ENCODE peak calls at places on chromosomes 3 and 15, in five cellular contexts. One of them, this sample, is unnamed.

GRCh38 chr3:10505050-10505790 is at the start of gene ATP2B2:
- DNase-seq in trophoblast cell: no peak
- DNase-seq in H9: peak; percentile 61
- DNase-seq in neuronal stem cell: peak; percentile 24
- DNase-seq in IMR-90: no peak
- DNase-seq in this sample: peak; percentile 21

GRCh38 chr3:77601853-77602440 is 562.0 kb downstream of the ROBO2 start:
- DNase-seq in IMR-90: no peak
- DNase-seq in neuronal stem cell: no peak
- DNase-seq in trophoblast cell: no peak
- DNase-seq in H9: no peak
- DNase-seq in this sample: no peak

GRCh38 chr3:111903067-111903511 is 44.0 kb downstream of the PHLDB2 start:
- DNase-seq in trophoblast cell: peak; percentile 67
- DNase-seq in H9: no peak
- DNase-seq in neuronal stem cell: no peak
- DNase-seq in IMR-90: peak; percentile 84
- DNase-seq in this sample: peak; percentile 90

GRCh38 chr3:28667646-28668376 is 319.2 kb upstream of the AZI2 start:
- DNase-seq in trophoblast cell: peak; percentile 83
- DNase-seq in neuronal stem cell: peak; percentile 76
- DNase-seq in H9: peak; percentile 80
- DNase-seq in IMR-90: peak; percentile 52
- DNase-seq in this sample: peak; percentile 89

GRCh38 chr3:4804161-4805058 is 174.8 kb upstream of the BHLHE40 start:
- DNase-seq in trophoblast cell: no peak
- DNase-seq in neuronal stem cell: no peak
- DNase-seq in H9: no peak
- DNase-seq in IMR-90: no peak
- DNase-seq in this sample: no peak

GRCh38 chr15:75966073-75966472 is 46.2 kb downstream of the NRG4 start:
- DNase-seq in trophoblast cell: peak; percentile 83
- DNase-seq in IMR-90: peak; percentile 84
- DNase-seq in H9: no peak
- DNase-seq in neuronal stem cell: no peak
- DNase-seq in this sample: no peak

GRCh38 chr15:22979069-22979698 is 984 bp downstream of the CYFIP1 start:
- DNase-seq in IMR-90: peak; percentile 42
- DNase-seq in trophoblast cell: peak; percentile 73
- DNase-seq in H9: peak; percentile 58
- DNase-seq in neuronal stem cell: peak; percentile 38
- DNase-seq in this sample: peak; percentile 55

GRCh38 chr3:52233108-52233591 is 5.8 kb downstream of the TWF2 start:
- DNase-seq in neuronal stem cell: no peak
- DNase-seq in trophoblast cell: no peak
- DNase-seq in H9: no peak
- DNase-seq in IMR-90: no peak
- DNase-seq in this sample: no peak

GRCh38 chr15:55588070-55588817 is at the start of gene PYGO1:
- DNase-seq in neuronal stem cell: peak; percentile 71
- DNase-seq in trophoblast cell: peak; percentile 65
- DNase-seq in IMR-90: peak; percentile 62
- DNase-seq in H9: peak; percentile 62
- DNase-seq in this sample: peak; percentile 85

GRCh38 chr3:120604382-120604781 is 8.2 kb downstream of the NDUFB4 start:
- DNase-seq in H9: no peak
- DNase-seq in IMR-90: no peak
- DNase-seq in trophoblast cell: no peak
- DNase-seq in neuronal stem cell: no peak
- DNase-seq in this sample: no peak

GRCh38 chr3:130395916-130396315 is 50.4 kb downstream of the COL6A5 start:
- DNase-seq in H9: peak; percentile 64
- DNase-seq in trophoblast cell: peak; percentile 95
- DNase-seq in neuronal stem cell: no peak
- DNase-seq in IMR-90: peak; percentile 30
- DNase-seq in this sample: peak; percentile 97

GRCh38 chr3:61966200-61966599 is 404.8 kb downstream of the PTPRG start:
- DNase-seq in IMR-90: peak; percentile 4
- DNase-seq in trophoblast cell: peak; percentile 96
- DNase-seq in neuronal stem cell: no peak
- DNase-seq in H9: no peak
- DNase-seq in this sample: peak; percentile 95

GRCh38 chr15:52569244-52569585 is 385 bp upstream of the ARPP19 start:
- DNase-seq in trophoblast cell: no peak
- DNase-seq in H9: no peak
- DNase-seq in neuronal stem cell: no peak
- DNase-seq in IMR-90: no peak
- DNase-seq in this sample: no peak

GRCh38 chr15:101561584-101561906 is 72.0 kb upstream of the PCSK6 start:
- DNase-seq in trophoblast cell: no peak
- DNase-seq in H9: no peak
- DNase-seq in IMR-90: no peak
- DNase-seq in neuronal stem cell: no peak
- DNase-seq in this sample: no peak

GRCh38 chr3:182621435-182622240 is 171.7 kb upstream of the ATP11B start:
- DNase-seq in H9: no peak
- DNase-seq in IMR-90: no peak
- DNase-seq in trophoblast cell: no peak
- DNase-seq in neuronal stem cell: no peak
- DNase-seq in this sample: no peak

GRCh38 chr3:81549831-81550230 is 211.6 kb downstream of the GBE1 start:
- DNase-seq in IMR-90: no peak
- DNase-seq in H9: no peak
- DNase-seq in trophoblast cell: no peak
- DNase-seq in neuronal stem cell: no peak
- DNase-seq in this sample: no peak

GRCh38 chr3:149401926-149402310 is 24.5 kb upstream of the TM4SF1 start:
- DNase-seq in IMR-90: peak; percentile 48
- DNase-seq in H9: no peak
- DNase-seq in neuronal stem cell: no peak
- DNase-seq in trophoblast cell: no peak
- DNase-seq in this sample: no peak

GRCh38 chr3:151839313-151839631 is 25.4 kb downstream of the AADAC start:
- DNase-seq in H9: no peak
- DNase-seq in IMR-90: no peak
- DNase-seq in trophoblast cell: no peak
- DNase-seq in neuronal stem cell: no peak
- DNase-seq in this sample: no peak

GRCh38 chr15:39022532-39023305 is 458.1 kb upstream of the RASGRP1 start:
- DNase-seq in IMR-90: no peak
- DNase-seq in H9: no peak
- DNase-seq in trophoblast cell: no peak
- DNase-seq in neuronal stem cell: no peak
- DNase-seq in this sample: no peak

GRCh38 chr15:39028069-39028468 is 463.5 kb upstream of the RASGRP1 start:
- DNase-seq in trophoblast cell: no peak
- DNase-seq in neuronal stem cell: no peak
- DNase-seq in IMR-90: peak; percentile 78
- DNase-seq in H9: no peak
- DNase-seq in this sample: no peak

GRCh38 chr15:39021341-39021740 is 456.7 kb upstream of the RASGRP1 start:
- DNase-seq in neuronal stem cell: no peak
- DNase-seq in trophoblast cell: no peak
- DNase-seq in IMR-90: no peak
- DNase-seq in H9: no peak
- DNase-seq in this sample: no peak

GRCh38 chr15:39025881-39026280 is 461.3 kb upstream of the RASGRP1 start:
- DNase-seq in IMR-90: no peak
- DNase-seq in trophoblast cell: no peak
- DNase-seq in H9: no peak
- DNase-seq in neuronal stem cell: no peak
- DNase-seq in this sample: no peak

DNA sequence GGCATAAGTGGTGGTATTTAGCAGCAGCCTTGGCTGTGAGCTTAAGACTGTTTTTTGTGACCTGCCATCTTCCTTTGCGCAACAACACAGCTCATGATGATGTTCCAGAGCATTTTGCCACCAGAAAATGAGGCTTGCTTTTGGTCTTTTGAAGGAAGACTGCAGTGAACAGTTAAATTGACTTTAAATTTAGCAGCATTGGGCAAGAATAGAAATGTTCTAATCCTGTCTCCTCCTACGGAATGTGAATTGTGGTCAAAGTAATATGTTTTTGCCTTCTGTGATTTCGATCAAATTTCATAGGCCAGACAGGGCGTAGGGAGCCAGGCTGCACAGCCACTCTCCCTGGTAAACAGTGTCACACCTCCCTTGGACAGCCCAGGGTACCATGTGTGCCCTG is 460.7 kb upstream of the RASGRP1 start:
- DNase-seq in H9: no peak
- DNase-seq in IMR-90: peak; percentile 25
- DNase-seq in neuronal stem cell: no peak
- DNase-seq in trophoblast cell: no peak
- DNase-seq in this sample: no peak
- H2BK5ac ChIP-seq in H9: no peak overlapping the region
- H2BK5ac ChIP-seq in IMR-90: no peak overlapping the region
- H2BK5ac ChIP-seq in neuronal stem cell: no peak overlapping the region
- H2BK5ac ChIP-seq in trophoblast cell: no peak overlapping the region
- H2BK5ac ChIP-seq in this sample: no peak overlapping the region

GRCh38 chr3:195913382-195913781 is 5.0 kb upstream of the TNK2 start:
- DNase-seq in H9: no peak
- DNase-seq in trophoblast cell: no peak
- DNase-seq in neuronal stem cell: no peak
- DNase-seq in IMR-90: peak; percentile 12
- DNase-seq in this sample: no peak
- H2BK5ac ChIP-seq in H9: no peak overlapping the region
- H2BK5ac ChIP-seq in trophoblast cell: no peak overlapping the region
- H2BK5ac ChIP-seq in neuronal stem cell: no peak overlapping the region
- H2BK5ac ChIP-seq in IMR-90: no peak overlapping the region
- H2BK5ac ChIP-seq in this sample: no peak overlapping the region

DNA sequence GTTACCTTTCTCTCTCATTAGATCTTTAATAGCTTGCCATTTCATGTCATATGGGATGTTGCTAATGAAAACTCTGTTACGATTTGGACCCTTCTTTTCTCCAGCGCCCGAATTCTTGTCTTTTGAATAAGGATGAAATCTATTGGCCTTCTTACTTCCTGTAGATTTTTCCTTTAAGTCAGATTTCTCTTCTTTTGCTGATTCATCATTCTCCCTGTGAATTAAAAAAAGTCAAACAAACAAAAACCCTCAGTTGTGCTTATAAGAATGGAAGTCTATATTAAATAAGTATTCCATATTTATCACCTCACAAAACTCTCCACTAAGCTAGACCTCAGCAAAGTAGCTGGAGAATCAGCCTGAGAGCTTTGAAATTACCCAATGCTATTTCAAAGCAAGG is 9.5 kb downstream of the MYEF2 start:
- DNase-seq in H9: no peak
- DNase-seq in neuronal stem cell: no peak
- DNase-seq in trophoblast cell: no peak
- DNase-seq in IMR-90: no peak
- DNase-seq in this sample: no peak
- H2BK5ac ChIP-seq in H9: no peak overlapping the region
- H2BK5ac ChIP-seq in neuronal stem cell: no peak overlapping the region
- H2BK5ac ChIP-seq in trophoblast cell: no peak overlapping the region
- H2BK5ac ChIP-seq in IMR-90: no peak overlapping the region
- H2BK5ac ChIP-seq in this sample: no peak overlapping the region

DNA sequence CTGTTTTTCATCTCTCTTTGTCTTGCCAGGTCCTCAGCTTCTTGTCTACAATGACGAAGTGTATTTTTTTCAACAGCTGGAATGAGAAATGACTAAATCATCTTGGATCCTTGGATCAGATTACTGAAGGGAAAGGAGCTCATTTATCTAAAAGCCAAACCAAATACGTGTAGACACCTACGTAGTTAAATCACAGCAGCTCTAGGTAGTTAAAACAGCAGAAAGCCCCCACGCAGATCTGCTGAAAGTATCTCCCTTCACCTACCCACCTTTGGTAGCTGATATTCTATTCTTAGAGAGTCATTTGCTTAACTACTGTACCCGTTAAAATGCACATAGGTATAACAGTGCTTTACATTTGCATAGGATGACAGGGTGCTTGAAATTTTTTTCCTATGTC is 105.5 kb upstream of the WNT5A start:
- DNase-seq in H9: no peak
- DNase-seq in neuronal stem cell: no peak
- DNase-seq in trophoblast cell: peak; percentile 42
- DNase-seq in IMR-90: no peak
- DNase-seq in this sample: no peak
- H2BK5ac ChIP-seq in H9: no peak overlapping the region
- H2BK5ac ChIP-seq in neuronal stem cell: no peak overlapping the region
- H2BK5ac ChIP-seq in trophoblast cell: no peak overlapping the region
- H2BK5ac ChIP-seq in IMR-90: no peak overlapping the region
- H2BK5ac ChIP-seq in this sample: no peak overlapping the region

GRCh38 chr3:42210731-42211130 is 55.3 kb downstream of the CCK start:
- DNase-seq in IMR-90: no peak
- DNase-seq in trophoblast cell: no peak
- DNase-seq in neuronal stem cell: no peak
- DNase-seq in H9: no peak
- DNase-seq in this sample: peak; percentile 79
- H2BK5ac ChIP-seq in IMR-90: no peak overlapping the region
- H2BK5ac ChIP-seq in trophoblast cell: no peak overlapping the region
- H2BK5ac ChIP-seq in neuronal stem cell: no peak overlapping the region
- H2BK5ac ChIP-seq in H9: no peak overlapping the region
- H2BK5ac ChIP-seq in this sample: no peak overlapping the region

DNA sequence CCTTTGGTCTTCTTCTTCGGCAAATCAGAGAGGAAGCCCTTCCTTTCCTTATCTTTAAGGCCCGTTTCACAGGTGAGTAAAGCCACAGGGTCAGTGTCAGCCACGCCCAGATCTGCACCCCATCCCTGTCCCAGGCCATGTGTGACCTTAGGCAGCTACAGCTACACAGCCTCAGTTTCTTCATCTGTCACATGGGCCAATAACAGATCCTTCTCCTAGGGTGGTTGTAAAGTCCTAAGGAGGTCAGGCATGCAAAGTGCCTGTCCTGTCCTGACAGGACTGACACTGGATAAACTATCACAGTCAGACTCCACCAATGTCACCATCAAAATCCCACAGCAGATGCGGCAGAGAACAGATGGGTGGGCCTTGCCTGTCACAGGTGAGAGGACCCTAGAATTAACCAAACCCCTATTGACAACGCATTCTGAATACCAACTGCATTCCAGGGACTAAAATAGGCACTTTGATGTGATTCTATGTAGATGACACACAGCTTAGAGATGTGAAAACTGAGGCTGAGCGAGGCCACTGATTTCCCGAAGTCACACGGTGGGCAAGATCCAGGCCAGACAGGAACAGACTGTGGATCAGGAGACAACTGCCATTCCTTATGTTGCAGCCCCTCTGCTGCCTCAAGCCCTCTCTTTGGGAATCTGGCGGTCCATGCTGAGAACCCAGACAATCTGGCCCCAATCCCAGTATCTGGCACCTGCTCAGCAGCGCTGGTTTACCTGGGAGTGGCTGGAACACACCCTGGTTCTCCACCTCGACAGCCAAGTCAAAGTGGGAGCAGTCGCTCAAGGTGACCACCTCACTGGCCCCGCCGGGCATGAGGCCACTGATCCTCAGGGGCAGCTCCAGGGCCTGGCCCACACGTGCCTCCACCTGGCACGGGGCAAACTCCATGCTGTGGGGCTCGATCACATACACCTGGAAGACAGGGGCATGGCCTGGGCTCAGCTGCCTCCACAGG is 48.7 kb downstream of the NUP210 start:
- DNase-seq in neuronal stem cell: no peak
- DNase-seq in H9: no peak
- DNase-seq in trophoblast cell: peak; percentile 63
- DNase-seq in IMR-90: no peak
- DNase-seq in this sample: no peak
- H2BK5ac ChIP-seq in neuronal stem cell: peak overlapping the region; percentile 10
- H2BK5ac ChIP-seq in H9: no peak overlapping the region
- H2BK5ac ChIP-seq in trophoblast cell: no peak overlapping the region
- H2BK5ac ChIP-seq in IMR-90: no peak overlapping the region
- H2BK5ac ChIP-seq in this sample: no peak overlapping the region